ENCODE peak calls at places on chromosomes 7 and 10, in six cellular contexts. T is K562, W is H1, H is GM12878, R is SK-N-SH, E is HepG2. K is an unnamed sample.
A peak's percentile ranks its signal among the peaks of the same experiment; 100 is the strongest.

GRCh38 chr7:47520408-47520807 is 61.5 kb downstream of the TNS3 start:
- DNase-seq in T (no peak), W (no peak), H (no peak), R (no peak), E (peak; percentile 39), K (no peak)

GRCh38 chr10:29862926-29863614 is 196.3 kb downstream of the JCAD start:
- DNase-seq in T (no peak), W (no peak), H (no peak), R (no peak), E (no peak), K (no peak)

GRCh38 chr7:40008218-40008815 is 58.3 kb downstream of the CDK13 start:
- DNase-seq in T (no peak), W (no peak), H (no peak), R (no peak), E (no peak), K (no peak)

GRCh38 chr7:120986665-120987064 is 1.8 kb upstream of the CPED1 start:
- DNase-seq in T (no peak), W (no peak), H (no peak), R (no peak), E (no peak), K (no peak)

GRCh38 chr7:151946932-151947331 is 9.3 kb upstream of the GALNTL5 start:
- DNase-seq in T (no peak), W (no peak), H (no peak), R (no peak), E (no peak), K (no peak)

GRCh38 chr7:102471791-102472125 is 7.0 kb downstream of the POLR2J start:
- DNase-seq in T (no peak), W (no peak), H (no peak), R (no peak), E (no peak), K (no peak)

GRCh38 chr7:69256634-69257081 is 341.6 kb upstream of the AUTS2 start:
- DNase-seq in T (no peak), W (no peak), H (no peak), R (no peak), E (no peak), K (no peak)

GRCh38 chr10:123009105-123009805 is 449 bp downstream of the ACADSB start:
- DNase-seq in T (peak; percentile 55), W (no peak), H (no peak), R (peak; percentile 66), E (no peak), K (no peak)

GRCh38 chr10:62048919-62049636 is 147.6 kb downstream of the ARID5B start:
- DNase-seq in T (peak; percentile 80), W (peak; percentile 68), H (no peak), R (peak; percentile 41), E (peak; percentile 94), K (no peak)

GRCh38 chr7:28685660-28686417 is 272.3 kb downstream of the TRIL start:
- DNase-seq in T (peak; percentile 69), W (peak; percentile 57), H (no peak), R (peak; percentile 77), E (peak; percentile 68), K (peak; percentile 57)

GRCh38 chr7:26658080-26658697 is 206.2 kb downstream of the SKAP2 start:
- DNase-seq in T (no peak), W (no peak), H (no peak), R (no peak), E (no peak), K (no peak)

GRCh38 chr7:7944619-7945282 is 23.8 kb upstream of the GLCCI1 start:
- DNase-seq in T (no peak), W (no peak), H (peak; percentile 99), R (no peak), E (no peak), K (no peak)

GRCh38 chr7:102818176-102818575 is 69.4 kb downstream of the FAM185A start:
- DNase-seq in T (no peak), W (no peak), H (no peak), R (no peak), E (no peak), K (no peak)

GRCh38 chr10:7585228-7585627 is 81.5 kb downstream of the ITIH5 start:
- DNase-seq in T (no peak), W (no peak), H (no peak), R (no peak), E (no peak), K (no peak)

GRCh38 chr7:37379546-37379945 is 69.1 kb downstream of the ELMO1 start:
- DNase-seq in T (no peak), W (no peak), H (no peak), R (no peak), E (no peak), K (no peak)

GRCh38 chr7:143931739-143932138 is 3.3 kb upstream of the OR2F2 start:
- DNase-seq in T (no peak), W (no peak), H (no peak), R (no peak), E (no peak), K (no peak)

GRCh38 chr7:158074896-158075632 is 512.6 kb downstream of the PTPRN2 start:
- DNase-seq in T (peak; percentile 12), W (no peak), H (no peak), R (peak; percentile 36), E (no peak), K (no peak)

GRCh38 chr7:95427914-95428516 is 6.8 kb downstream of the PON2 start:
- DNase-seq in T (no peak), W (no peak), H (no peak), R (no peak), E (peak; percentile 24), K (no peak)

GRCh38 chr7:45923290-45923689 is 2.2 kb upstream of the IGFBP3 start:
- DNase-seq in T (peak; percentile 66), W (peak; percentile 88), H (no peak), R (peak; percentile 78), E (peak; percentile 23), K (no peak)

GRCh38 chr7:46139079-46139478 is 218.0 kb upstream of the IGFBP3 start:
- DNase-seq in T (no peak), W (no peak), H (peak; percentile 48), R (no peak), E (no peak), K (no peak)

GRCh38 chr10:29177266-29177832 is 111.5 kb upstream of the LYZL1 start:
- DNase-seq in T (no peak), W (no peak), H (no peak), R (no peak), E (no peak), K (no peak)

GRCh38 chr10:9305018-9305655 is 1250.6 kb downstream of the GATA3 start:
- DNase-seq in T (peak; percentile 14), W (no peak), H (no peak), R (no peak), E (peak; percentile 9), K (no peak)

GRCh38 chr10:9301148-9301547 is 1246.7 kb downstream of the GATA3 start:
- DNase-seq in T (no peak), W (no peak), H (no peak), R (no peak), E (no peak), K (no peak)

GRCh38 chr10:9301554-9301953 is 1247.1 kb downstream of the GATA3 start:
- DNase-seq in T (no peak), W (no peak), H (no peak), R (no peak), E (no peak), K (no peak)

GRCh38 chr10:9299966-9300365 is 1245.5 kb downstream of the GATA3 start:
- DNase-seq in T (no peak), W (no peak), H (no peak), R (no peak), E (no peak), K (no peak)

GRCh38 chr10:9302142-9302746 is 1247.8 kb downstream of the GATA3 start:
- DNase-seq in T (peak; percentile 52), W (no peak), H (no peak), R (no peak), E (peak; percentile 33), K (no peak)
- TF ChIP-seq GABPA in T (no peak), W (no peak), H (no peak), R (no peak), E (no peak), K (no peak)

DNA sequence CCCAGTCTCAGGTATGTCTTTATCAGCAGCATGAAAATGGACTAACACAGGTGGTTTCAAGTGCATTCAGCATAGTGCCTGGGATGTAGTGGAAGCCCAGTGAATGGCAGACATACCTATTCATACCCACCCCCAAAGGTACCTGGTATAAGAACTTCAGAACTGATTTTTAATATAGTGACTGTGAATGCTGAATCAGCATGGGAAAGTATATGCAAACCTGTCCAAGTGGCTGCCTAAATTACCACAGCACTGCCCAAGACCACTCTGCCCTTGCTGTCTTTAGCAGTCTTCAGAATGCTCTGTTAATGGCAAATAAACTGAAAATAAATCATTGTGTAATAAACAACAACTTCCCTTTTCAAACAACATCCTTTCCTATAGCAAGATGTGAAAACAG is 312.1 kb downstream of the GPAM start:
- DNase-seq in T (no peak), W (no peak), H (no peak), R (no peak), E (no peak), K (no peak)
- H3K27ac ChIP-seq in T (no peak overlapping the region), W (no peak overlapping the region), H (no peak overlapping the region), R (no peak overlapping the region), E (no peak overlapping the region), K (no peak overlapping the region)

DNA sequence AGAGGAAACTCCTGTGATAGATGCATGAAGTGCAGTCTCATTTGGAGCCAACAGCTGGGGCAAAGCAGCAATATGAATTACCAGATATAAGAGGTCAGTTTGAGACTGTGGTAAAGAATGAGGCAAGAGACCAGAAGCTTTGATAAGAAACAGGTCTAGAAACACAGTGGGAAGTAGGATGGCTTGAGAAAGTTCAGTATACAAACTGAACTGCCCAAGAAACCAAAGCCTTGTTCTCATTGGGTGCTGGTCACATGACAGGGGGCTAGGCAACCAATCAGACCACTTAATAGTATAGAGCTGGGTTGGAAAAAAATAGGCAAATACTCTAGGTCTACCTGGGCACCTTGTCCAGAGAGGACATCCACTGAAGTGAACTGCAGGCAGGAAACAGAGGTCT is 46.2 kb upstream of the PLCE1 start:
- DNase-seq in T (no peak), W (no peak), H (no peak), R (no peak), E (no peak), K (no peak)
- TF ChIP-seq GABPA in T (no peak), W (no peak), H (no peak), R (no peak), E (no peak), K (no peak)

GRCh38 chr10:3876563-3876962 is 91.6 kb upstream of the KLF6 start:
- DNase-seq in T (peak; percentile 26), W (no peak), H (no peak), R (no peak), E (no peak), K (no peak)

GRCh38 chr10:3877092-3878000 is 92.3 kb upstream of the KLF6 start:
- DNase-seq in T (no peak), W (no peak), H (no peak), R (no peak), E (no peak), K (no peak)

GRCh38 chr10:3874988-3875841 is 90.2 kb upstream of the KLF6 start:
- DNase-seq in T (no peak), W (no peak), H (peak; percentile 92), R (no peak), E (no peak), K (no peak)

GRCh38 chr10:3873728-3874461 is 88.9 kb upstream of the KLF6 start:
- DNase-seq in T (peak; percentile 43), W (no peak), H (peak; percentile 83), R (peak; percentile 26), E (peak; percentile 79), K (peak; percentile 26)

DNA sequence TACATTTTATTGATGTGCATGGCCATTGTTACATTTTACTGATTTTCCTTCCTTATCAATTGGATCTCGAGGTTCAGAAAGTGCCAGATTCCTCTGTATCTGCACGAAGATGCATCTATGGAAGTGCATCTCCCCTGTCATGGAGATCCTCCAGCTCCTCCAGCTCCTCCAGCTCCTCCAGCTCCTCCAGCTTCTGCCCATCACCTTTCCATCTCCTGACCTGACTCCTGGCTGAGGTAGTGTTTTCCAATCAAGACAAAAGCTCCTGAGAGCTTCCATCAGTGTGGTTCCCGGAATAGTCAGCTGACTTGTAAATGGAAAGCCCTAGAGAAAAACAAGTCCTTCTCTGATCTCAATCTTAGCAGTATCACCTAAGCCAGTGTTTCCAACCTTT is 90.8 kb upstream of the KLF6 start:
- DNase-seq in T (no peak), W (no peak), H (no peak), R (no peak), E (no peak), K (no peak)
- H3K27ac ChIP-seq in T (no peak overlapping the region), W (peak overlapping the region; percentile 29), H (peak overlapping the region; percentile 90), R (no peak overlapping the region), E (no peak overlapping the region), K (no peak overlapping the region)

K was measured in HL-60.